ENCODE peak calls at places on chromosomes 1 and 21, in five cellular contexts. E is neuronal stem cell, J is H9, Q is trophoblast cell, K is H1. C is an unnamed sample.
A peak's percentile ranks its signal among the peaks of the same experiment; 100 is the strongest.

GRCh38 chr1:221510793-221511503 is 230.9 kb downstream of the DUSP10 start:
- DNase-seq in E (no peak), J (no peak), K (no peak), Q (no peak), C (no peak)

GRCh38 chr1:110390096-110390495 is 730 bp downstream of the SLC16A4 start:
- DNase-seq in J (no peak), K (no peak), Q (peak; percentile 90), E (no peak), C (peak; percentile 68)

GRCh38 chr21:28439852-28440251 is 552.8 kb downstream of the LTN1 start:
- DNase-seq in K (no peak), E (no peak), Q (no peak), J (no peak), C (no peak)

GRCh38 chr1:14634497-14634896 is 36.0 kb downstream of the KAZN start:
- DNase-seq in J (no peak), E (peak; percentile 41), K (no peak), Q (peak; percentile 59), C (no peak)

GRCh38 chr1:232925421-232926202 is 24.8 kb upstream of the NTPCR start:
- DNase-seq in Q (no peak), K (no peak), J (no peak), E (no peak), C (no peak)

GRCh38 chr1:14946567-14947285 is 206.8 kb upstream of the TMEM51 start:
- DNase-seq in K (no peak), E (no peak), Q (peak; percentile 67), J (no peak), C (peak; percentile 84)

GRCh38 chr1:180734366-180734765 is 102.5 kb downstream of the XPR1 start:
- DNase-seq in K (no peak), Q (no peak), E (no peak), J (no peak), C (no peak)

GRCh38 chr1:26284597-26285351 is 4.9 kb downstream of the SH3BGRL3 start:
- DNase-seq in Q (peak; percentile 88), J (peak; percentile 78), E (no peak), K (peak; percentile 94), C (peak; percentile 96)

GRCh38 chr21:44089001-44089911 is 17.9 kb upstream of the PWP2 start:
- DNase-seq in E (no peak), K (peak; percentile 17), J (no peak), Q (no peak), C (no peak)

GRCh38 chr1:31661856-31662255 is 17.2 kb upstream of the PEF1 start:
- DNase-seq in E (no peak), J (no peak), Q (no peak), K (no peak), C (no peak)

GRCh38 chr1:178940022-178940765 is 69.3 kb upstream of the ANGPTL1 start:
- DNase-seq in E (no peak), J (no peak), Q (no peak), K (no peak), C (no peak)

DNA sequence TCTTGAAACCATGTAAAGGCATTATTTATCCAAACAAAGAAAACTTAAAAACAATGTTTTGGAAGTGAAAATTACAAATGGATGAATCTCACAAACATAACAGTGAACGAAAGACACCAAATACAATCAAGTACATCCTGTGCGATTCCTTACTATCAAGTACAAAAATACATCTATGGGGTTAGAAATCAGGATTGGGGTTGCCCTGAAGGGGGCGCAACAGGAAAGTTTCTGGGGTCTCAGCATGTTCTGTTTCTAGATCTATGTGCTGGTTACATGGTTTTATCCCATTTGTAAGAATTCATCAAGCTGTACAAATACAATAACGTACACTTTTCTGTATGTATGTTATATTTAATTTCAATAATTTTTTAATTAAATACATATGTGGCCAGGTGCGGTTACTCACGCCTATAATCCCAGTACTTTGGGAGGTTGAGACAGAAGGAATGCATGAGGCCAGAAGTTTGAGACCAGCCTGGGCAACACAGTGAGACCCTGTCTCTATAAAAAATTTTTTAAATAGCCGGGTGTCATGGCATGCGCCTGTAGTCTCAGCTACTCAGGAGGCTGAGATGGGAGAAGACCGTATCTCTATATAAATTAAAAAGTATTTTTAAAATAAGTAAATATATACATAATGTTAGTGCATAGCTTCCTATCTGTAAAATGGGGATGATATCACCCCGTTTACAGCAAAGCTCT is 121.5 kb upstream of the SOD1 start:
- DNase-seq in K (peak; percentile 77), J (no peak), Q (no peak), E (no peak), C (no peak)
- H2BK12ac ChIP-seq in K (no peak overlapping the region), J (no peak overlapping the region), Q (no peak overlapping the region), E (no peak overlapping the region), C (no peak overlapping the region)

GRCh38 chr1:212487774-212488435 is 55.2 kb downstream of the NENF start:
- DNase-seq in Q (no peak), E (no peak), J (no peak), K (no peak), C (no peak)

GRCh38 chr1:212491454-212491853 is 58.7 kb downstream of the NENF start:
- DNase-seq in E (no peak), Q (no peak), K (no peak), J (no peak), C (no peak)

GRCh38 chr1:212490276-212490675 is 57.6 kb downstream of the NENF start:
- DNase-seq in E (no peak), J (no peak), Q (no peak), K (no peak), C (no peak)

GRCh38 chr1:212488436-212489283 is 55.9 kb downstream of the NENF start:
- DNase-seq in J (no peak), E (no peak), K (no peak), Q (peak; percentile 98), C (peak; percentile 97)

GRCh38 chr1:212489284-212489859 is 56.7 kb downstream of the NENF start:
- DNase-seq in E (no peak), Q (no peak), K (no peak), J (no peak), C (no peak)
- H3K14ac ChIP-seq in E (no peak overlapping the region), Q (peak overlapping the region; percentile 29), K (no peak overlapping the region), J (no peak overlapping the region), C (no peak overlapping the region)

GRCh38 chr1:212754715-212755114 is 36.9 kb downstream of the NSL1 start:
- DNase-seq in E (no peak), Q (no peak), K (no peak), J (no peak), C (peak; percentile 24)

GRCh38 chr1:212762234-212762633 is 29.3 kb downstream of the NSL1 start:
- DNase-seq in E (no peak), J (no peak), Q (no peak), K (no peak), C (no peak)

GRCh38 chr1:212760126-212760823 is 31.3 kb downstream of the NSL1 start:
- DNase-seq in J (peak; percentile 81), E (no peak), K (peak; percentile 83), Q (no peak), C (peak; percentile 17)

GRCh38 chr1:212762839-212763238 is 28.7 kb downstream of the NSL1 start:
- DNase-seq in K (no peak), J (no peak), E (no peak), Q (no peak), C (no peak)

DNA sequence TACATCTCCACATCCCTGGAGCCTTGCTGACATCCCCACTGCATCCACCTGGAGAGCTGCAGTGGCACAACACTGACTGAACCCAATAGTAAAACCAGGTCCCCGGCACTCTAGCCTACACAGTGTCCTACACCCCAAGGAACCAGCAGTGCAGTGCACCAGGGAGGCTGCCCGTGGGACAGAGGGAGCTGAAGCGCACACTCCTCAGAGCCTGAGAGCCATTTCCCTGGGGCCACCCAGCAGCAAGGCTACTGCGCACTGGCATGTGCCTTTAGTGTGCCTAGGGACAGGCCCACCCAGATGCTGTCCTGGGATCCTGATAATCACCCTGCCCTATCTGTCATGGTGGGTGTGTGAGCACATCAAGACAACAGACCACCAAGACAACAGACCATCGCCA is 31.9 kb downstream of the NSL1 start:
- DNase-seq in K (no peak), E (no peak), J (no peak), Q (no peak), C (no peak)
- H2BK12ac ChIP-seq in K (peak overlapping the region; percentile 60), E (no peak overlapping the region), J (no peak overlapping the region), Q (no peak overlapping the region), C (no peak overlapping the region)

GRCh38 chr1:22234631-22235030 is 91.7 kb upstream of the WNT4 start:
- DNase-seq in Q (no peak), J (no peak), K (no peak), E (no peak), C (no peak)
- H3K14ac ChIP-seq in Q (no peak overlapping the region), J (no peak overlapping the region), K (no peak overlapping the region), E (no peak overlapping the region), C (no peak overlapping the region)

GRCh38 chr1:18724001-18724411 is 93.4 kb downstream of the PAX7 start:
- DNase-seq in E (no peak), J (no peak), K (peak; percentile 55), Q (no peak), C (no peak)

GRCh38 chr1:18726388-18726787 is 95.7 kb downstream of the PAX7 start:
- DNase-seq in K (no peak), E (no peak), J (no peak), Q (no peak), C (no peak)

GRCh38 chr1:18724801-18725200 is 94.2 kb downstream of the PAX7 start:
- DNase-seq in J (no peak), K (no peak), E (no peak), Q (no peak), C (no peak)

GRCh38 chr1:18723206-18723605 is 92.6 kb downstream of the PAX7 start:
- DNase-seq in E (no peak), Q (no peak), J (no peak), K (no peak), C (no peak)

DNA sequence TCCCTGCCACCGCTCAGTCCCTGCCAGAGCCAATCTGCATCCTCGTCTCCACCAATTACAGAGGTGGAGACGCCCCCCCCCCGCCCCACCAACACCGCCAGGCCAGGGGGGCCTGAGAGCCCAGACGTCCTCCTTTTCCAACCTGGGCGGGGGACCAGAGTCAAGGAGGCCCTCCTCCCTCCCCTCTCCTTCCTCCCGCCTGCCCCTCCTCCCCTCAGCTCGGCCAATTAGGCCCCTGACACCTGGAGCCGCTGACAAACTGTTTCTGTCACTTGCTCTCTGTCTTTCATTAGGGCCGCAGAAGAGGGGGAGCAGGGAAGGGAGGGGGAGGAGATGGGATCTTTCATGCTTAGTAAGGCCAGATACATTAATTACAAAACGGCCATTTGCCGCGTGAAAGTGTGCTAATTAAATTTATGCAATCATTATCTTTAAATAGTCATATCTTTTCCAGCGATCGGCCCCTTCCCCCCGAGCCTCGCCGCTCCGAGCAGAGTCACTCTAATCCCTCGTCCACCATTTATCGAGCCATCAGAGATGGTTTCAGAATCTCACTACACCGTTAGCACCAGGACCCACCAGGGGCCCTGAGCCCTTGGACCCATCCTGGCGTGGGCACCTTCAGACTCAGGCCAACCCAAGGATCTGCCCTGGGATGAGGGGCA is 94.7 kb downstream of the PAX7 start:
- DNase-seq in J (peak; percentile 71), Q (no peak), E (no peak), K (no peak), C (no peak)
- H2BK12ac ChIP-seq in J (no peak overlapping the region), Q (no peak overlapping the region), E (no peak overlapping the region), K (peak overlapping the region; percentile 55), C (no peak overlapping the region)